ENCODE peak calls at places on chromosomes 6 and 20, in five cellular contexts. Q is transverse colon, V is NB4, R is body of pancreas, D is breast epithelium. T is an unnamed sample.

GRCh38 chr6:21101694-21102093 is 491.9 kb upstream of the SOX4 start:
- DNase-seq in D (no peak), Q (no peak), R (no peak), V (no peak), T (no peak)

GRCh38 chr20:33465536-33466302 is 22.2 kb upstream of the SNTA1 start:
- DNase-seq in D (no peak), Q (no peak), R (no peak), V (no peak), T (no peak)

GRCh38 chr6:53201270-53201669 is 52.6 kb upstream of the GCM1 start:
- DNase-seq in V (no peak), Q (no peak), D (no peak), R (no peak), T (no peak)

GRCh38 chr6:32845381-32845884 is 1.6 kb upstream of the PSMB8 start:
- DNase-seq in D (no peak), Q (peak; percentile 45), R (no peak), V (peak; percentile 76), T (peak; percentile 36)

GRCh38 chr6:138417493-138418117 is 13.6 kb downstream of the HEBP2 start:
- DNase-seq in D (no peak), Q (no peak), R (no peak), V (no peak), T (no peak)

GRCh38 chr6:109076421-109076820 is 18.2 kb downstream of the SESN1 start:
- DNase-seq in R (no peak), V (no peak), D (no peak), Q (no peak), T (no peak)

GRCh38 chr20:51452091-51452613 is 90.4 kb downstream of the NFATC2 start:
- DNase-seq in D (no peak), R (no peak), Q (no peak), V (no peak), T (no peak)

GRCh38 chr6:163867518-163868292 is 453.2 kb downstream of the QKI start:
- DNase-seq in V (no peak), Q (no peak), D (no peak), R (no peak), T (no peak)

GRCh38 chr6:2396856-2397640 is 151.6 kb upstream of the GMDS start:
- DNase-seq in Q (no peak), V (no peak), D (peak; percentile 28), R (peak; percentile 15), T (no peak)

GRCh38 chr6:149499066-149499465 is 14.3 kb upstream of the ZC3H12D start:
- DNase-seq in D (no peak), R (no peak), Q (no peak), V (no peak), T (no peak)

GRCh38 chr20:42112161-42112560 is 494.0 kb upstream of the CHD6 start:
- DNase-seq in D (no peak), Q (no peak), R (no peak), V (no peak), T (no peak)

GRCh38 chr6:137240168-137240567 is 21.0 kb upstream of the IFNGR1 start:
- DNase-seq in V (peak; percentile 92), R (peak; percentile 19), Q (peak; percentile 26), D (peak; percentile 67), T (no peak)

GRCh38 chr6:723540-723939 is 30.6 kb upstream of the EXOC2 start:
- DNase-seq in R (no peak), V (peak; percentile 10), D (no peak), Q (no peak), T (no peak)

GRCh38 chr6:113662688-113663333 is 194.3 kb upstream of the MARCKS start:
- DNase-seq in R (no peak), Q (no peak), V (peak; percentile 12), D (no peak), T (no peak)

GRCh38 chr20:61753987-61754956 is 311.4 kb downstream of the TAF4 start:
- DNase-seq in R (no peak), Q (no peak), V (no peak), D (no peak), T (no peak)

GRCh38 chr6:160102956-160103824 is 18.4 kb upstream of the SLC22A1 start:
- DNase-seq in V (peak; percentile 65), R (no peak), Q (peak; percentile 31), D (no peak), T (no peak)

DNA sequence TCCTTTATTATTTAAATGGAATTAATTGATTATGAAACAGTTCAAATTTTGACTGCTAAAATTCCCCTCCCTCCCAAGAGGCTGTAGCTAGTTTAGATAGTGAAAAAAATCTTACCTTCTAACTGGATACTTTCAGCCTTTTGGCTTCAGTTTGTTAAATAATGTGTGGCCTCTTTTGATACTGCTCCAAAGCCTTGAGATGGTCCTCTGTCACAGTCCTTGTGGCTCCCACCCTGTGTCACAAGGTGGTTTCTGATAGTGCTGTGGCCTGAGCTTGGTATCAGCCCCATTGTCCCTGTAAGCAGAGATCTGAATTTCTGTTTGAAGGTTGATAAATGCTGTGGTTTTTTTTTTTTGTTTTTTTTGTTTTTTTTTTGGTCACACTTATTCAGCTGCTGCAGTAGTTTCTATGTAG is 20.8 kb downstream of the PANK2 start:
- DNase-seq in Q (no peak), R (no peak), D (no peak), V (no peak), T (no peak)
- TF ChIP-seq POLR2A in Q (no peak), R (no peak), D (no peak), V (no peak), T (no peak)

GRCh38 chr6:44002591-44003344 is 124.5 kb downstream of the MRPL14 start:
- DNase-seq in D (peak; percentile 64), R (peak; percentile 76), Q (peak; percentile 70), V (peak; percentile 77), T (peak; percentile 63)
- TF ChIP-seq POLR2A in D (no peak), R (peak; percentile 55), Q (no peak), V (no peak), T (no peak)

DNA sequence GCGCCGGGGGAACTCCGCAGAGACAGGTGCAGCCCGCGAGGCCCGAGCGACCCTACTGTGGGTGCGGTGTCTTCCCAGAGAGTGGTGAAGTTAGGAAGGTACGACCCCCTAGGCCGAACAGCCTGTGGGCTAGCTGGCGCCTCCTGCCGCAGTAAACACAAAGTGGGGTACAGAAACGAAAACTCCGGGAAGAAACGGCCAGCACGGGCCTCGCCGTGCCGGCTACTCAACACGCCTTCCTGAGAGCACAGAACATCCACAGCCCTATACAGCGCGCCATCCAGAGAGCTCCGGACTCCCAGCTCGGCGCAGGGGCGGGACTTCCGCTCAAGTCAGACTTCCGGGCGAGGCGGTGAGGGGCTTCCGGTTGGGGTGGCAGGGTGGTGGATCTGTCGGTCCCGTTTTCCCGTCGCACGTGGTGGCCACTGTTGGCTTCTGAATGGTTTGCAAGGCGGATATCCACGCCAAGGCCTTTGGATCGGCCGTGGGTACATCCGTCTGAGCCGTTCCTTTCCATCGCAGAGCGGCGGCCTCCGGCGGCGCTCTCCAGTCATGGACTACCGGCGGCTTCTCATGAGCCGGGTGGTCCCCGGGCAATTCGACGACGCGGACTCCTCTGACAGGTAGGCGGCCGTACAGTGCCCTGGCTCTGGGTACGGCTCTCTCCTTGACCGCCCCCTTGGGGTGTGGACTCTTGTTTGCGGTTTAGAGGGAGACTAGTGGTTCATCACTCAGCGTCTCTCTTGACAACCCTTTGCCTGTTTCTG is at the start of the genes CAGE1 and RIOK1:
- DNase-seq in V (peak; percentile 99), R (peak; percentile 94), Q (peak; percentile 96), D (peak; percentile 92), T (peak; percentile 86)
- TF ChIP-seq POLR2A in V (peak; percentile 85), R (peak; percentile 95), Q (peak; percentile 94), D (peak; percentile 57), T (peak; percentile 98)

GRCh38 chr20:2838170-2838797 is 2.2 kb downstream of the PCED1A start:
- DNase-seq in R (no peak), Q (no peak), D (no peak), V (no peak), T (no peak)

GRCh38 chr20:2840967-2841531 is 504 bp downstream of the VPS16 start:
- DNase-seq in D (no peak), V (peak; percentile 67), Q (peak; percentile 53), R (peak; percentile 45), T (no peak)

GRCh38 chr20:2838847-2839671 is 1.4 kb downstream of the PCED1A start:
- DNase-seq in R (no peak), Q (no peak), D (no peak), V (no peak), T (no peak)

GRCh38 chr20:2839732-2840137 is 720 bp downstream of the PCED1A start:
- DNase-seq in V (no peak), D (no peak), Q (no peak), R (no peak), T (no peak)

DNA sequence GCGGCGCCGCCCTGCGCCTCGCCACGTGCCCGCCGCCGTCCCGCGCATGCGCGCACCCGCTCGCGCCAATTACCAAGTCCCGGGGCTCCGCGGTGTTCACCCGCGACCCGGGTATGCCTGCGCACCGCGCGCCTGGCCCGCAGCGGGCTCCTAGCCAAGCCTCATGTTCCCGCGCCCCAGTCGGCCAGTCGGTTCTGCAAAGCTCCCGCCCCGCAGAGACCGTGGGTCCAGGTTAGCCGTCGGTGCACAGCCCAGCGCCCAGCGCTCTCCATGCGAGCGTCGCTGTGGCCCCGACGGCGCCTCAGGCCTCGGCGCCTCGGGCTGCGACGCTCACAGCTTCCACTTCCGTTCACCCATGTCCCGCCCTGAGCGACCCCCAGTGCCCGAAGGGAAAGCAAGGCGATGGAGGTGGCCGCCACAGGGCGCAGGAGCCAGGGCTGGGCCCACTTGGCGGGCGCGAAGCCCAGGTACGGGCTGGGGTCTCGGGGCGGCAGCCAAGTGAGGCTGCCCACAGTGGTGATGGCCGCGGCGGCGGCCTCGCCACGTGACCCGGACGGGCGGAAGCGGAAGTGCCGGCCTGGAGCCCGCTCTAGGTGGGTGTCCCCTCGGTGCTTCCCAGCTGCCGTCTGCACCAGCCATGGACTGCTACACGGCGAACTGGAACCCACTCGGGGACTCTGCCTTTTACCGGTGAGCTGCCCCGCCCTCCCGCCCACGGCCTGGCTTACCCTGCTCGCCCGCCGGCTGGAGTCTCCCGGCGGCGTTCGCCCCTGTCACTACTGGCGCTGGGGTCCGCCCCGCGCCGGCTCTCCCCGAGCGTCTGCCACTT is at the start of the genes PCED1A and VPS16:
- DNase-seq in R (peak; percentile 86), D (peak; percentile 75), V (peak; percentile 91), Q (peak; percentile 88), T (peak; percentile 99)
- TF ChIP-seq POLR2A in R (peak; percentile 76), D (no peak), V (peak; percentile 72), Q (peak; percentile 72), T (peak; percentile 70)